ENCODE peak calls at places on chromosomes 2 and 18, in six cellular contexts. One of them, this sample, is unnamed.

GRCh38 chr2:169395821-169396374 is 33.6 kb upstream of the LRP2 start:
- DNase-seq in WTC11: no peak
- DNase-seq in HepG2: no peak
- DNase-seq in K562: no peak
- DNase-seq in A549: no peak
- DNase-seq in endothelial cell of umbilical vein: no peak
- DNase-seq in this sample: no peak

GRCh38 chr2:201580486-201580885 is 62.8 kb downstream of the TMEM237 start:
- DNase-seq in WTC11: no peak
- DNase-seq in HepG2: peak; percentile 44
- DNase-seq in K562: no peak
- DNase-seq in A549: peak; percentile 36
- DNase-seq in endothelial cell of umbilical vein: peak; percentile 11
- DNase-seq in this sample: no peak

GRCh38 chr2:28772351-28772750 is 20.7 kb downstream of the PPP1CB start:
- DNase-seq in WTC11: no peak
- DNase-seq in HepG2: no peak
- DNase-seq in K562: no peak
- DNase-seq in A549: no peak
- DNase-seq in endothelial cell of umbilical vein: no peak
- DNase-seq in this sample: no peak

GRCh38 chr2:223724831-223725230 is 112.6 kb downstream of the AP1S3 start:
- DNase-seq in WTC11: no peak
- DNase-seq in HepG2: no peak
- DNase-seq in K562: no peak
- DNase-seq in A549: peak; percentile 20
- DNase-seq in endothelial cell of umbilical vein: peak; percentile 44
- DNase-seq in this sample: no peak

GRCh38 chr2:176076063-176076462 is 7.7 kb downstream of the EVX2 start:
- DNase-seq in WTC11: no peak
- DNase-seq in HepG2: no peak
- DNase-seq in K562: no peak
- DNase-seq in A549: no peak
- DNase-seq in endothelial cell of umbilical vein: no peak
- DNase-seq in this sample: no peak

GRCh38 chr18:75044791-75045190 is 164.1 kb downstream of the PTGR3 start:
- DNase-seq in WTC11: no peak
- DNase-seq in HepG2: no peak
- DNase-seq in K562: no peak
- DNase-seq in A549: no peak
- DNase-seq in endothelial cell of umbilical vein: no peak
- DNase-seq in this sample: no peak

GRCh38 chr2:101199153-101199810 is 48.1 kb upstream of the TBC1D8 start:
- DNase-seq in WTC11: no peak
- DNase-seq in HepG2: no peak
- DNase-seq in K562: no peak
- DNase-seq in A549: peak; percentile 21
- DNase-seq in endothelial cell of umbilical vein: peak; percentile 42
- DNase-seq in this sample: no peak

GRCh38 chr2:172430671-172431070 is 3.3 kb downstream of the ITGA6 start:
- DNase-seq in WTC11: no peak
- DNase-seq in HepG2: no peak
- DNase-seq in K562: no peak
- DNase-seq in A549: no peak
- DNase-seq in endothelial cell of umbilical vein: no peak
- DNase-seq in this sample: no peak

GRCh38 chr2:136057023-136057801 is 60.7 kb downstream of the CXCR4 start:
- DNase-seq in WTC11: no peak
- DNase-seq in HepG2: no peak
- DNase-seq in K562: no peak
- DNase-seq in A549: no peak
- DNase-seq in endothelial cell of umbilical vein: no peak
- DNase-seq in this sample: no peak

GRCh38 chr18:46160050-46160798 is 56.0 kb downstream of the HAUS1 start:
- DNase-seq in WTC11: no peak
- DNase-seq in HepG2: no peak
- DNase-seq in K562: no peak
- DNase-seq in A549: peak; percentile 36
- DNase-seq in endothelial cell of umbilical vein: no peak
- DNase-seq in this sample: no peak

GRCh38 chr18:58580623-58581022 is 48.3 kb downstream of the ALPK2 start:
- DNase-seq in WTC11: peak; percentile 42
- DNase-seq in HepG2: no peak
- DNase-seq in K562: no peak
- DNase-seq in A549: peak; percentile 73
- DNase-seq in endothelial cell of umbilical vein: no peak
- DNase-seq in this sample: no peak

GRCh38 chr2:159710601-159711180 is 1.6 kb upstream of the MARCHF7 start:
- DNase-seq in WTC11: no peak
- DNase-seq in HepG2: no peak
- DNase-seq in K562: no peak
- DNase-seq in A549: no peak
- DNase-seq in endothelial cell of umbilical vein: peak; percentile 81
- DNase-seq in this sample: no peak

GRCh38 chr2:29063646-29064372 is 10.5 kb downstream of the PCARE start:
- DNase-seq in WTC11: no peak
- DNase-seq in HepG2: no peak
- DNase-seq in K562: no peak
- DNase-seq in A549: no peak
- DNase-seq in endothelial cell of umbilical vein: no peak
- DNase-seq in this sample: no peak

GRCh38 chr2:24914713-24915112 is 5.3 kb downstream of the ADCY3 start:
- DNase-seq in WTC11: no peak
- DNase-seq in HepG2: no peak
- DNase-seq in K562: peak; percentile 35
- DNase-seq in A549: no peak
- DNase-seq in endothelial cell of umbilical vein: no peak
- DNase-seq in this sample: no peak

GRCh38 chr18:58495202-58495601 is 133.7 kb downstream of the ALPK2 start:
- DNase-seq in WTC11: no peak
- DNase-seq in HepG2: no peak
- DNase-seq in K562: no peak
- DNase-seq in A549: no peak
- DNase-seq in endothelial cell of umbilical vein: no peak
- DNase-seq in this sample: no peak

GRCh38 chr18:46718501-46719341 is 38.1 kb downstream of the ST8SIA5 start:
- DNase-seq in WTC11: no peak
- DNase-seq in HepG2: no peak
- DNase-seq in K562: no peak
- DNase-seq in A549: peak; percentile 8
- DNase-seq in endothelial cell of umbilical vein: peak; percentile 89
- DNase-seq in this sample: no peak

GRCh38 chr2:112155331-112156151 is 17.4 kb downstream of the FBLN7 start:
- DNase-seq in WTC11: no peak
- DNase-seq in HepG2: no peak
- DNase-seq in K562: no peak
- DNase-seq in A549: no peak
- DNase-seq in endothelial cell of umbilical vein: peak; percentile 33
- DNase-seq in this sample: no peak

DNA sequence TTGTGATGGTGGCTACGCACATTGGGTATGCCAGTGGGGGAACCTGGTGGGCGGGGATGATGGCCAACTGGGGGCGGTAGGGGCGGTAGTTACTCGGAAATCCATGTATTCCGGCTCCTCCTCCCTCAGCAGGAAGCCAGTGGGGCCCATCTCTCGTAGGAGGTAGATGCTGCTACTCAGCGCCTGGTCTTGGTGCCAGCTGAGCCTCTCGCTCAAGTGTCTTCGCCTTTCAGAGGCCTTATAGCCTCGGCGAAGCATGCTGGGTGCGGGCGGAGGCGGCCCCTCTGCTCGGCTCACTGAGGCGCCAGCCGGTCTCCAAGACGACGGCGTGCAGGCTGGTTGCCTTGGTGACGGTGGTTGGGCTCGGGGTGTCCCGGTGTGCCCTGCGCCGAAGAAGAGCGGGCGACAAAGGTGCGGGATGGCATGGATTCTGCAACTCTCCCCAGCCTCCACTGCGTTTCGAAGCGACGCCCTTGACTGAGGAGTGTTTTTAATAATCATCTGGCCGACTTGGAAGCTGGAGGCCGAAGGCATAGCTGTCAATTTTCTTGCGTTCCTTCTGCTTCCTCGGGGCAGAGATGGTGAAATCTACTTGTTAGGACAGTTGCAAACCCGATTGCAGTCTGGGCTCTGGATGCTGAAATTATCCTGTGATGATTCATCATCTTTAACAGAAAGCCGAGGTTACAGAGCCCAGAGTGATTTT is at the start of gene ZSWIM2:
- DNase-seq in WTC11: peak; percentile 92
- DNase-seq in HepG2: peak; percentile 19
- DNase-seq in K562: no peak
- DNase-seq in A549: peak; percentile 12
- DNase-seq in endothelial cell of umbilical vein: peak; percentile 54
- DNase-seq in this sample: peak; percentile 72
- TF ChIP-seq JUN in WTC11: no peak
- TF ChIP-seq JUN in HepG2: no peak
- TF ChIP-seq JUN in K562: no peak
- TF ChIP-seq JUN in A549: no peak
- TF ChIP-seq JUN in endothelial cell of umbilical vein: no peak
- TF ChIP-seq JUN in this sample: no peak

GRCh38 chr2:38619458-38620164 is 16.9 kb upstream of the HNRNPLL start:
- DNase-seq in WTC11: no peak
- DNase-seq in HepG2: no peak
- DNase-seq in K562: no peak
- DNase-seq in A549: no peak
- DNase-seq in endothelial cell of umbilical vein: peak; percentile 12
- DNase-seq in this sample: no peak

GRCh38 chr2:38622210-38622609 is 19.5 kb upstream of the HNRNPLL start:
- DNase-seq in WTC11: no peak
- DNase-seq in HepG2: no peak
- DNase-seq in K562: no peak
- DNase-seq in A549: no peak
- DNase-seq in endothelial cell of umbilical vein: no peak
- DNase-seq in this sample: no peak

GRCh38 chr2:38615237-38615636 is 12.5 kb upstream of the HNRNPLL start:
- DNase-seq in WTC11: no peak
- DNase-seq in HepG2: no peak
- DNase-seq in K562: peak; percentile 40
- DNase-seq in A549: no peak
- DNase-seq in endothelial cell of umbilical vein: no peak
- DNase-seq in this sample: no peak

GRCh38 chr2:38621018-38621417 is 18.3 kb upstream of the HNRNPLL start:
- DNase-seq in WTC11: no peak
- DNase-seq in HepG2: no peak
- DNase-seq in K562: no peak
- DNase-seq in A549: no peak
- DNase-seq in endothelial cell of umbilical vein: no peak
- DNase-seq in this sample: no peak

GRCh38 chr2:38620282-38620977 is 17.7 kb upstream of the HNRNPLL start:
- DNase-seq in WTC11: no peak
- DNase-seq in HepG2: peak; percentile 81
- DNase-seq in K562: no peak
- DNase-seq in A549: peak; percentile 55
- DNase-seq in endothelial cell of umbilical vein: peak; percentile 74
- DNase-seq in this sample: no peak
- TF ChIP-seq JUN in WTC11: no peak
- TF ChIP-seq JUN in HepG2: no peak
- TF ChIP-seq JUN in K562: no peak
- TF ChIP-seq JUN in A549: no peak
- TF ChIP-seq JUN in endothelial cell of umbilical vein: no peak
- TF ChIP-seq JUN in this sample: no peak

GRCh38 chr2:64352292-64352691 is 101.7 kb upstream of the LGALSL start:
- DNase-seq in WTC11: no peak
- DNase-seq in HepG2: peak; percentile 29
- DNase-seq in K562: no peak
- DNase-seq in A549: peak; percentile 21
- DNase-seq in endothelial cell of umbilical vein: no peak
- DNase-seq in this sample: no peak

GRCh38 chr2:64349143-64349530 is 104.8 kb upstream of the LGALSL start:
- DNase-seq in WTC11: no peak
- DNase-seq in HepG2: no peak
- DNase-seq in K562: no peak
- DNase-seq in A549: no peak
- DNase-seq in endothelial cell of umbilical vein: no peak
- DNase-seq in this sample: no peak

GRCh38 chr2:64348386-64349142 is 105.4 kb upstream of the LGALSL start:
- DNase-seq in WTC11: no peak
- DNase-seq in HepG2: no peak
- DNase-seq in K562: no peak
- DNase-seq in A549: no peak
- DNase-seq in endothelial cell of umbilical vein: no peak
- DNase-seq in this sample: no peak

GRCh38 chr2:64354857-64355680 is 98.9 kb upstream of the LGALSL start:
- DNase-seq in WTC11: no peak
- DNase-seq in HepG2: no peak
- DNase-seq in K562: peak; percentile 72
- DNase-seq in A549: peak; percentile 70
- DNase-seq in endothelial cell of umbilical vein: no peak
- DNase-seq in this sample: no peak

GRCh38 chr2:64350996-64351395 is 103.0 kb upstream of the LGALSL start:
- DNase-seq in WTC11: no peak
- DNase-seq in HepG2: no peak
- DNase-seq in K562: no peak
- DNase-seq in A549: no peak
- DNase-seq in endothelial cell of umbilical vein: no peak
- DNase-seq in this sample: no peak
- TF ChIP-seq JUN in WTC11: no peak
- TF ChIP-seq JUN in HepG2: no peak
- TF ChIP-seq JUN in K562: no peak
- TF ChIP-seq JUN in A549: no peak
- TF ChIP-seq JUN in endothelial cell of umbilical vein: no peak
- TF ChIP-seq JUN in this sample: no peak

DNA sequence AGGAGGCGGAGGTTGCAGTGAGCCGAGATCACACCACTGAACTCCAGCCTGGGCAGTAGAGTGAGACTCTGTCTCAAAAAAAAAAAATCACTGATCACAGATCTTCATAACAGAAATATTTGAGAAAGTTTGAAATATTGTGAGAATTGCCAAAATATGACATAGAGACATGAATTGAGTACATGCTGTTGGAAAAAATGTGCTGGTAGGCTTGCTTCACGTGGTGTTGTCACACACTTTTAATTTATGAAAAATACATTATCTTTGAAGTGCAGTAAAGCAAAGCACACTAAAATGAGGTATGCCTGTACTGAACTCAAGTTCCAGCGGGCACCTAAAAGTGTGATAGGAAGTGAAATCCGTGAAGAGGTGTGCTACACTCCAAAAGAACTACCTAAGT is 152.6 kb downstream of the TMEFF2 start:
- DNase-seq in WTC11: no peak
- DNase-seq in HepG2: no peak
- DNase-seq in K562: no peak
- DNase-seq in A549: no peak
- DNase-seq in endothelial cell of umbilical vein: no peak
- DNase-seq in this sample: no peak
- TF ChIP-seq JUN in WTC11: no peak
- TF ChIP-seq JUN in HepG2: no peak
- TF ChIP-seq JUN in K562: no peak
- TF ChIP-seq JUN in A549: no peak
- TF ChIP-seq JUN in endothelial cell of umbilical vein: no peak
- TF ChIP-seq JUN in this sample: no peak

GRCh38 chr2:241936457-241937133 is 67.1 kb downstream of the RTP5 start:
- DNase-seq in WTC11: no peak
- DNase-seq in HepG2: no peak
- DNase-seq in K562: no peak
- DNase-seq in A549: no peak
- DNase-seq in endothelial cell of umbilical vein: no peak
- DNase-seq in this sample: no peak
- TF ChIP-seq JUN in WTC11: no peak
- TF ChIP-seq JUN in HepG2: no peak
- TF ChIP-seq JUN in K562: no peak
- TF ChIP-seq JUN in A549: no peak
- TF ChIP-seq JUN in endothelial cell of umbilical vein: no peak
- TF ChIP-seq JUN in this sample: no peak